ENCODE peak calls at places on chromosomes 2 and 18, in four cellular contexts. One of them, this sample, is unnamed.

GRCh38 chr18:48739266-48740067 is 200.6 kb downstream of the CTIF start:
- DNase-seq in head of caudate nucleus: no peak
- DNase-seq in foreskin fibroblast: no peak
- DNase-seq in KBM-7: no peak
- DNase-seq in this sample: no peak

GRCh38 chr2:160494243-160494642 is 636 bp upstream of the RBMS1 start:
- DNase-seq in head of caudate nucleus: no peak
- DNase-seq in foreskin fibroblast: peak
- DNase-seq in KBM-7: no peak
- DNase-seq in this sample: no peak

GRCh38 chr2:200525551-200525881 is 491 bp upstream of the SGO2 start:
- DNase-seq in head of caudate nucleus: no peak
- DNase-seq in KBM-7: no peak
- DNase-seq in foreskin fibroblast: no peak
- DNase-seq in this sample: no peak

GRCh38 chr2:199025146-199025545 is 432.6 kb downstream of the SATB2 start:
- DNase-seq in KBM-7: no peak
- DNase-seq in head of caudate nucleus: no peak
- DNase-seq in foreskin fibroblast: no peak
- DNase-seq in this sample: no peak

GRCh38 chr2:201261471-201261870 is 1.1 kb downstream of the CASP8 start:
- DNase-seq in KBM-7: peak
- DNase-seq in foreskin fibroblast: no peak
- DNase-seq in head of caudate nucleus: no peak
- DNase-seq in this sample: no peak

GRCh38 chr18:25425030-25425429 is 73.1 kb upstream of the ZNF521 start:
- DNase-seq in foreskin fibroblast: peak
- DNase-seq in head of caudate nucleus: no peak
- DNase-seq in KBM-7: no peak
- DNase-seq in this sample: no peak

GRCh38 chr18:61998335-61998734 is 105.5 kb upstream of the RNF152 start:
- DNase-seq in head of caudate nucleus: no peak
- DNase-seq in foreskin fibroblast: peak
- DNase-seq in KBM-7: no peak
- DNase-seq in this sample: no peak

GRCh38 chr2:130846686-130847375 is 10.1 kb downstream of the ARHGEF4 start:
- DNase-seq in foreskin fibroblast: no peak
- DNase-seq in head of caudate nucleus: no peak
- DNase-seq in KBM-7: no peak
- DNase-seq in this sample: no peak

GRCh38 chr2:226733189-226733858 is 66.3 kb downstream of the IRS1 start:
- DNase-seq in foreskin fibroblast: no peak
- DNase-seq in KBM-7: no peak
- DNase-seq in head of caudate nucleus: no peak
- DNase-seq in this sample: no peak

GRCh38 chr2:10507106-10507505 is 59.0 kb upstream of the ODC1 start:
- DNase-seq in head of caudate nucleus: no peak
- DNase-seq in foreskin fibroblast: no peak
- DNase-seq in KBM-7: no peak
- DNase-seq in this sample: no peak

GRCh38 chr2:96869824-96870630 is at the start of gene SEMA4C:
- DNase-seq in foreskin fibroblast: peak
- DNase-seq in head of caudate nucleus: peak
- DNase-seq in KBM-7: no peak
- DNase-seq in this sample: no peak

GRCh38 chr2:62931536-62931935 is 119.1 kb upstream of the OTX1 start:
- DNase-seq in head of caudate nucleus: no peak
- DNase-seq in foreskin fibroblast: peak
- DNase-seq in KBM-7: no peak
- DNase-seq in this sample: no peak

GRCh38 chr18:40926679-40927078 is 1028.4 kb upstream of the PIK3C3 start:
- DNase-seq in foreskin fibroblast: no peak
- DNase-seq in KBM-7: no peak
- DNase-seq in head of caudate nucleus: no peak
- DNase-seq in this sample: no peak

GRCh38 chr2:161990741-161991140 is 83.3 kb downstream of the DPP4 start:
- DNase-seq in head of caudate nucleus: no peak
- DNase-seq in KBM-7: peak
- DNase-seq in foreskin fibroblast: peak
- DNase-seq in this sample: no peak

GRCh38 chr2:144194331-144195071 is 325.4 kb downstream of the ZEB2 start:
- DNase-seq in KBM-7: no peak
- DNase-seq in foreskin fibroblast: peak
- DNase-seq in head of caudate nucleus: no peak
- DNase-seq in this sample: no peak

GRCh38 chr2:101858246-101858645 is 133.5 kb upstream of the IL1R2 start:
- DNase-seq in foreskin fibroblast: no peak
- DNase-seq in KBM-7: no peak
- DNase-seq in head of caudate nucleus: no peak
- DNase-seq in this sample: no peak

GRCh38 chr2:85516649-85517389 is 22.1 kb upstream of the MAT2A start:
- DNase-seq in KBM-7: peak
- DNase-seq in head of caudate nucleus: no peak
- DNase-seq in foreskin fibroblast: no peak
- DNase-seq in this sample: no peak

GRCh38 chr2:176182671-176183070 is 5.8 kb upstream of the HOXD1 start:
- DNase-seq in foreskin fibroblast: no peak
- DNase-seq in head of caudate nucleus: no peak
- DNase-seq in KBM-7: no peak
- DNase-seq in this sample: no peak

GRCh38 chr2:120323807-120324399 is 22.0 kb upstream of the INHBB start:
- DNase-seq in foreskin fibroblast: no peak
- DNase-seq in KBM-7: no peak
- DNase-seq in head of caudate nucleus: no peak
- DNase-seq in this sample: no peak

GRCh38 chr2:240303896-240304745 is 131.3 kb upstream of the GPC1 start:
- DNase-seq in foreskin fibroblast: no peak
- DNase-seq in KBM-7: no peak
- DNase-seq in head of caudate nucleus: peak
- DNase-seq in this sample: no peak

GRCh38 chr2:191593622-191594416 is 84.1 kb upstream of the NABP1 start:
- DNase-seq in foreskin fibroblast: peak
- DNase-seq in KBM-7: no peak
- DNase-seq in head of caudate nucleus: no peak
- DNase-seq in this sample: no peak

GRCh38 chr2:128710770-128711169 is 392.1 kb upstream of the HS6ST1 start:
- DNase-seq in foreskin fibroblast: no peak
- DNase-seq in head of caudate nucleus: no peak
- DNase-seq in KBM-7: peak
- DNase-seq in this sample: no peak

GRCh38 chr18:63545094-63545493 is 2.9 kb downstream of the SERPINB12 start:
- DNase-seq in foreskin fibroblast: peak
- DNase-seq in KBM-7: no peak
- DNase-seq in head of caudate nucleus: no peak
- DNase-seq in this sample: no peak

GRCh38 chr2:38477006-38477405 is 99.9 kb upstream of the ATL2 start:
- DNase-seq in foreskin fibroblast: no peak
- DNase-seq in KBM-7: no peak
- DNase-seq in head of caudate nucleus: no peak
- DNase-seq in this sample: no peak

GRCh38 chr2:64562148-64562784 is 38.1 kb downstream of the AFTPH start:
- DNase-seq in head of caudate nucleus: no peak
- DNase-seq in KBM-7: peak
- DNase-seq in foreskin fibroblast: peak
- DNase-seq in this sample: peak

GRCh38 chr2:58204195-58204959 is 36.7 kb downstream of the FANCL start:
- DNase-seq in head of caudate nucleus: no peak
- DNase-seq in foreskin fibroblast: no peak
- DNase-seq in KBM-7: no peak
- DNase-seq in this sample: no peak

GRCh38 chr18:35827275-35827929 is 145.1 kb upstream of the RMP24 start:
- DNase-seq in foreskin fibroblast: no peak
- DNase-seq in KBM-7: no peak
- DNase-seq in head of caudate nucleus: no peak
- DNase-seq in this sample: no peak

GRCh38 chr2:125227843-125228392 is 1202.8 kb downstream of the CNTNAP5 start:
- DNase-seq in foreskin fibroblast: no peak
- DNase-seq in head of caudate nucleus: no peak
- DNase-seq in KBM-7: no peak
- DNase-seq in this sample: peak

GRCh38 chr2:23399674-23400261 is 14.8 kb downstream of the KLHL29 start:
- DNase-seq in KBM-7: no peak
- DNase-seq in foreskin fibroblast: no peak
- DNase-seq in head of caudate nucleus: peak
- DNase-seq in this sample: peak

GRCh38 chr2:216880509-216881184 is 20.8 kb upstream of the TNP1 start:
- DNase-seq in foreskin fibroblast: peak
- DNase-seq in head of caudate nucleus: no peak
- DNase-seq in KBM-7: peak
- DNase-seq in this sample: no peak

This sample was measured in NAMALWA.